ENCODE peak calls at places on chromosome 1, in eight cellular contexts. T is mucosa of descending colon, I is lung, B is osteoblast, U is left ventricle myocardium inferior, L is heart left ventricle, F is GM23338, K is neural progenitor cell. S is an unnamed sample. For H3K4me1, the result is how much of the 10 kb centered on the place peaks cover.

GRCh38 chr1:54766726-54767125 is 2.4 kb upstream of the PARS2 start:
- DNase-seq in T (no peak), I (no peak), B (no peak), U (no peak), L (no peak), F (no peak), K (no peak), S (no peak)

GRCh38 chr1:234725177-234726132 is 115.5 kb upstream of the IRF2BP2 start:
- DNase-seq in T (no peak), I (peak), B (no peak), U (peak), L (peak), F (no peak), K (no peak), S (peak)

GRCh38 chr1:202018476-202019234 is 8.3 kb downstream of the ELF3 start:
- DNase-seq in T (peak), I (peak), B (no peak), U (no peak), L (no peak), F (peak), K (no peak), S (no peak)

GRCh38 chr1:158003409-158003805 is 10.0 kb downstream of the KIRREL1 start:
- DNase-seq in T (no peak), I (no peak), B (peak), U (no peak), L (no peak), F (no peak), K (no peak), S (no peak)

GRCh38 chr1:10103193-10103592 is 70.4 kb downstream of the UBE4B start:
- DNase-seq in T (no peak), I (no peak), B (no peak), U (no peak), L (no peak), F (no peak), K (no peak), S (no peak)

GRCh38 chr1:28027238-28027637 is 61.2 kb downstream of the EYA3 start:
- DNase-seq in T (no peak), I (no peak), B (no peak), U (no peak), L (no peak), F (no peak), K (no peak), S (no peak)

GRCh38 chr1:56073614-56074356 is 505.6 kb downstream of the PLPP3 start:
- DNase-seq in T (no peak), I (no peak), B (peak), U (peak), L (peak), F (no peak), K (no peak), S (peak)

GRCh38 chr1:70034403-70034802 is 171.0 kb downstream of the LRRC40 start:
- DNase-seq in T (no peak), I (no peak), B (no peak), U (no peak), L (no peak), F (peak), K (peak), S (no peak)

GRCh38 chr1:53619088-53619810 is 119.7 kb downstream of the GLIS1 start:
- DNase-seq in T (no peak), I (no peak), B (no peak), U (no peak), L (no peak), F (no peak), K (no peak), S (peak)

GRCh38 chr1:14735861-14736260 is 137.4 kb downstream of the KAZN start:
- DNase-seq in T (no peak), I (no peak), B (no peak), U (no peak), L (no peak), F (no peak), K (no peak), S (no peak)

GRCh38 chr1:53561488-53562115 is 102.4 kb downstream of the DMRTB1 start:
- DNase-seq in T (no peak), I (no peak), B (no peak), U (no peak), L (no peak), F (no peak), K (no peak), S (peak)

GRCh38 chr1:228836427-228836826 is 101.1 kb downstream of the RHOU start:
- DNase-seq in T (no peak), I (no peak), B (no peak), U (no peak), L (no peak), F (no peak), K (no peak), S (no peak)

GRCh38 chr1:66351913-66352312 is 182.0 kb upstream of the SGIP1 start:
- DNase-seq in T (no peak), I (no peak), B (no peak), U (no peak), L (no peak), F (peak), K (no peak), S (no peak)

DNA sequence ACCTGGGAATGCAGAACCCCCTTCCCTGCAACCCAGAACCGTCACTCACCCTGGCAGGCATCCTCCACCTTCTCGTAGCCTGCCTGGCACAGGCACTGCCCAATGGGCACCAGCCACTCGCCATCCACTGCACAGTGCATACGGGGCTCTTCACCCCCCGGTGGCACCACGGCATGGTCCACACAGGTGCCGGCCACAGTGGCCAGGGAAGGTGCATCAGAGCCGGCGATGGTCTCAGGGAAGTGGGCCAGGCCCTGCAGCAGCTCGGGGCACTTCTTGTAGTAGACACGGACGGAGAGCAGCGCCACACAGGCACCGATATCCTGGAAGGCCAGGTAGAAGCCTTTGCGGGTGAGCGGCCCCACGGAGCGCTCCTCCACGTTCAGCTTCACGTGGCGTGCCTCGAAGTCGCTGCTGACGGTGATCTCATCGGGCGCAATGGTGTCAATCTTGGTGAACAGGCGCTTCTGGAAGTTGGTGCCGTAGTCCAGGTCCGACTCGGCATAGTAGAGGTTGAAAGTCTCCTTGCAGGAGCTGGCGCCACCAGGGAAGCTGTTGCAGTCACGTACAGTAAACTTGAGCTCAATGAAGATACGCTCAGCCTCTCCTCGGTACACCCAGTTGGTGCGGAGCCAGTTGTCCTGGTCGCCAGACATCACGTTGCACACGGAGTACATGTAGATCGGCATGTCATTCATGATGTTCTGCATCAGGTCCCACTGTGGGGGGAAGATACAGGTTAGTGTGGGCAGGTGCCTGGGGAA is 7.4 kb downstream of the EPHA2 start:
- DNase-seq in T (no peak), I (no peak), B (peak), U (no peak), L (no peak), F (no peak), K (no peak), S (no peak)
- H3K4me1 ChIP-seq in T (under half), I (under half), B (half or more), U (half or more), L (half or more), F (half or more), K (half or more), S (under half)

DNA sequence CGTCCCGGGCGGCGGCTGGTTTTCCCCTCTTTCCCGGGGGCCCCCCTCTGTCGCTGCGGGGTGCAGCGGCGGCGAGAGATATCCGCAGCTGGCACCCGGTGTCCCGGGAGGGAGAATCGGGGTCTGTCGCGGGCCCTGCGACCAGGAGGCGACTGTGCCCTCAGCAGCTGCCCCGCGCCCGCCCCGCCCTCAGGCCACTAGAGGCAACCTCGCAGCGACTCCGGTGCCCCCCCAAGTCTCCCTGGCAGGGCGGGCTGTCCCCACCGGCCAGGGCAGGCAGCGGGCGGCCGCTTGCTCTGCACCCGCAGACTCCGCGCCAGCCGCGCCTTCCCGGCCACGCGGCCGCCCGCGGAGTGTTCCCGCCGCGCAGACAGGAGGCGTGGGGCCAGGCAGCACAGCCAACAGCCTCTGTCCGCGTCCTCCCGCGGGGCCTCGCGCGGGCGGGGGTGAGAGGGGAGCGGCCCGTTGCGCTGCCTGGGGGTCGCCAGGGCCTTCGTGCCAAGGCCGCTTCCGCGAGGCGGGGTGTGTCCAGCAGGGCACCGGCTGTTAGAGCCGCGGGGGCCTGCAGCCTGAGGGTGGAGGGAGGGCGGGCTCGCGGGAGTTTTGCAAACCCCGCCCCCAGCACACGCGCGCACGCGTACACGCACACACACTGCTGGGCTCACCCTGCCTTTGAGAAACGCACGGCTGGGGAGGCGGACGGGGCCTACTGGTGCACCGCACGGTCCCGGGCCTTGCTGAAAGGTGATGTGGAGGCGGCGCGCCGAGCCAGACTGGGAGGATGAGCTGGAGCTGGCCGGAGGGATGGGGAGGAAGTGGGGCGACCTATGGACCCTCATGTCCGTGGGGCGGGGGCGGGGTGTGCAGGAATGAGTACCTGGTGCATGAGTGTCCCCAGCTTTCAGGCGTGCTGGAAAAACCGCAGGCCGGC is 41.4 kb downstream of the KIAA1614 start:
- DNase-seq in T (peak), I (peak), B (peak), U (peak), L (peak), F (peak), K (no peak), S (peak)
- H3K4me1 ChIP-seq in T (under half), I (under half), B (under half), U (under half), L (under half), F (under half), K (under half), S (under half)

GRCh38 chr1:23563755-23564374 is 4.6 kb upstream of the ID3 start:
- DNase-seq in T (no peak), I (no peak), B (no peak), U (no peak), L (no peak), F (no peak), K (no peak), S (no peak)
- H3K4me1 ChIP-seq in T (under half), I (under half), B (under half), U (half or more), L (under half), F (under half), K (half or more), S (under half)

DNA sequence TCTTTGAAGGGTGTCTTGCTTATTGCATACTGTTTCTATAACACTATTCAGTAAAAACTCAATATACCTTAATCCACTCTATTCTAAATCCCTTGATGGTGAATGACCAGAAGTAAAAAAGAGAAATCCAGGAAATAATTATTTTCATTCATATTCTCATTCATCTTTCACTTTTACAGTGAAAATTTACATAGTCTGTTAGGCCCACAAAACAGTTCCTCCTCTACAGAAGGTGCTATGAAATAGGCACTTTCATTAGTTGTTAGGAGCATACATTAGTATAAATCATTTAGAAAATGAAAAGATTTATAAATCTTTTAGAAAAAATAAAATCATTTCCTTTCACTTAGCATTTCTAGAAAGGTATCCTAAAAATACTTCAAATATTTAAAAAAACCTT is 115.1 kb downstream of the LHX4 start:
- DNase-seq in T (no peak), I (no peak), B (no peak), U (no peak), L (no peak), F (no peak), K (no peak), S (no peak)
- H3K4me1 ChIP-seq in T (under half), I (under half), B (under half), U (under half), L (under half), F (under half), K (under half), S (under half)

GRCh38 chr1:208202333-208202987 is 41.7 kb downstream of the PLXNA2 start:
- DNase-seq in T (no peak), I (no peak), B (no peak), U (no peak), L (no peak), F (peak), K (peak), S (no peak)

GRCh38 chr1:208203848-208204609 is 40.2 kb downstream of the PLXNA2 start:
- DNase-seq in T (no peak), I (no peak), B (no peak), U (no peak), L (peak), F (no peak), K (no peak), S (no peak)

GRCh38 chr1:208204779-208205178 is 39.4 kb downstream of the PLXNA2 start:
- DNase-seq in T (no peak), I (no peak), B (no peak), U (no peak), L (no peak), F (no peak), K (no peak), S (no peak)

GRCh38 chr1:208201241-208201640 is 42.9 kb downstream of the PLXNA2 start:
- DNase-seq in T (no peak), I (peak), B (peak), U (no peak), L (peak), F (no peak), K (no peak), S (peak)

GRCh38 chr1:208203127-208203847 is 40.9 kb downstream of the PLXNA2 start:
- DNase-seq in T (peak), I (peak), B (no peak), U (peak), L (peak), F (no peak), K (no peak), S (no peak)
- H3K4me1 ChIP-seq in T (half or more), I (under half), B (under half), U (half or more), L (half or more), F (under half), K (under half), S (under half)

DNA sequence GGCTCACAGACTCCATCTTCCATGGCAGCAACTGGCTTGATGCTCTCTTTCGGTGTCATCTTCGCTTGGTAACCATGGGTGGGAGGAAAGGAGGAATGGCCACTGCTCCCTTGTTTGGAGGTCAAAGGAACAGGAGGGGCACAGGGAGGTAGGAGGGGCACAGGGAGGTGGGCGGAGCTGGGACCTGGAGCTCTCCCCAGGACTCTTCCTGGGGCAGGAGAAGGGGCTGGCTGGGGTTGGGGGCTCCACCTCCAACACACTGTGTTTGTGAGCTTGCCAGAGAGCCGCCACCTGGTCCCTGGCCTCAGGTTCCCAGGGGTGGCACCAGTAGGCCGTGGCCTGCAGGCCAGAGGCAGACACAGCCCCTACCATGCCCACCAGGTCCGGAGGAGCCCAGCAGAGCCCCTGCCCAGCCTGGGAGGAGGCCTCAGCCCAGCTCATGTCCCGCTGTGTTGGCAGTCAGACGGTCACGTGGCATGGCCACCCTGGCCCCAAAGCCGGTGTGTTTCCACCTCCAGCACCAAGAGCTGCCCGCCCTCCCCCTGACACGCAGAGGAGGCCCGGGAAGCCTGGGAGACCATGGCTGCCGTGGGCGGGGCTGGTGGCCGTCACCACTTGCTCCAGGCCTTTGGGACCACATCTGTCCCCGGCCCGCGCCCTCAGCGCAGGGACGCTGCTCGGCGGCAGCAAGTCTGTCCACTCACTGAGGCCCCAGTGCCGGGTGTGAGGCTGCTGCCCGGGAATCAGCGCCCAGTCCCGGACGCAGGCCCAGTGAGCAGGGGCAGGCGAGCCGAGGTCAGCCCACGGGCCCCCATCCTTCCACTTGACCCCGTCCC is 73.9 kb downstream of the MORN1 start:
- DNase-seq in T (no peak), I (no peak), B (no peak), U (no peak), L (no peak), F (no peak), K (no peak), S (no peak)
- H3K4me1 ChIP-seq in T (under half), I (under half), B (under half), U (half or more), L (under half), F (under half), K (under half), S (under half)

GRCh38 chr1:107804746-107805145 is 160.2 kb downstream of the VAV3 start:
- DNase-seq in T (no peak), I (no peak), B (no peak), U (no peak), L (no peak), F (no peak), K (no peak), S (no peak)
- H3K4me1 ChIP-seq in T (under half), I (under half), B (under half), U (under half), L (under half), F (under half), K (under half), S (under half)

GRCh38 chr1:6585081-6585722 is 5.4 kb downstream of the ZBTB48 start:
- DNase-seq in T (no peak), I (no peak), B (peak), U (no peak), L (no peak), F (no peak), K (no peak), S (no peak)
- H3K4me1 ChIP-seq in T (under half), I (under half), B (under half), U (half or more), L (under half), F (under half), K (under half), S (under half)

GRCh38 chr1:59732219-59732955 is 82.4 kb upstream of the HOOK1 start:
- DNase-seq in T (no peak), I (no peak), B (peak), U (no peak), L (no peak), F (no peak), K (no peak), S (no peak)
- H3K4me1 ChIP-seq in T (under half), I (under half), B (under half), U (under half), L (under half), F (under half), K (under half), S (under half)

S was measured in uterus.